ENCODE peak calls at places on chromosome 2, in four cellular contexts. T, M, X and G are unnamed samples. For H3K36me3, the result is how much of the 10 kb centered on the place peaks cover.

GRCh38 chr2:233973786-233974185 is 56.6 kb downstream of the TRPM8 start:
- DNase-seq in X (no peak), M (no peak), T (no peak), G (no peak)

GRCh38 chr2:127584047-127584446 is 48.6 kb downstream of the MYO7B start:
- DNase-seq in M (no peak), X (no peak), T (no peak), G (no peak)

GRCh38 chr2:78061301-78061700 is 539.1 kb upstream of the LRRTM4 start:
- DNase-seq in X (no peak), M (no peak), T (no peak), G (no peak)

GRCh38 chr2:15354596-15355359 is 206.4 kb downstream of the NBAS start:
- DNase-seq in M (no peak), X (no peak), T (no peak), G (no peak)

GRCh38 chr2:160207804-160208661 is 8.0 kb upstream of the ITGB6 start:
- DNase-seq in X (peak), M (peak), T (peak), G (peak)

GRCh38 chr2:121234791-121235190 is 50.2 kb downstream of the TFCP2L1 start:
- DNase-seq in M (no peak), T (no peak), X (no peak), G (no peak)

GRCh38 chr2:64666810-64667438 is 13.2 kb upstream of the SERTAD2 start:
- DNase-seq in T (no peak), X (no peak), M (no peak), G (no peak)

GRCh38 chr2:235204923-235205322 is 253.1 kb downstream of the SH3BP4 start:
- DNase-seq in X (no peak), T (no peak), M (no peak), G (no peak)

GRCh38 chr2:217930783-217931563 is 71.8 kb downstream of the TNS1 start:
- DNase-seq in M (no peak), X (no peak), T (no peak), G (no peak)

GRCh38 chr2:166057363-166058169 is 70.3 kb downstream of the SCN1A start:
- DNase-seq in X (peak), T (peak), M (no peak), G (peak)

GRCh38 chr2:165009466-165009865 is 54.1 kb upstream of the SLC38A11 start:
- DNase-seq in X (peak), T (no peak), M (no peak), G (no peak)

GRCh38 chr2:218438601-218439000 is 19.7 kb downstream of the VIL1 start:
- DNase-seq in X (no peak), M (peak), T (no peak), G (no peak)

GRCh38 chr2:219252900-219253752 is at the start of gene TUBA4B:
- DNase-seq in X (peak), T (no peak), M (peak), G (peak)

GRCh38 chr2:86468162-86469033 is 27.2 kb downstream of the KDM3A start:
- DNase-seq in T (no peak), X (no peak), M (no peak), G (no peak)

GRCh38 chr2:112020561-112020960 is 34.5 kb upstream of the TMEM87B start:
- DNase-seq in M (no peak), T (no peak), X (no peak), G (no peak)

GRCh38 chr2:200741468-200742202 is 70.1 kb upstream of the BZW1 start:
- DNase-seq in M (peak), T (no peak), X (no peak), G (peak)

GRCh38 chr2:95231723-95232122 is 24.4 kb downstream of the ZNF892 start:
- DNase-seq in T (peak), M (peak), X (peak), G (peak)

GRCh38 chr2:217366246-217366645 is 506.4 kb upstream of the TNP1 start:
- DNase-seq in X (no peak), T (no peak), M (no peak), G (no peak)

GRCh38 chr2:121257476-121257831 is 27.5 kb downstream of the TFCP2L1 start:
- DNase-seq in T (no peak), M (no peak), X (no peak), G (no peak)

GRCh38 chr2:128456281-128456680 is 137.6 kb upstream of the HS6ST1 start:
- DNase-seq in M (no peak), X (no peak), T (no peak), G (no peak)

GRCh38 chr2:147345246-147345645 is 499.6 kb upstream of the ACVR2A start:
- DNase-seq in T (peak), M (no peak), X (no peak), G (peak)

GRCh38 chr2:241608881-241609280 is 28.1 kb downstream of the THAP4 start:
- DNase-seq in M (no peak), X (no peak), T (no peak), G (no peak)

GRCh38 chr2:199471443-199472057 is 13.8 kb upstream of the SATB2 start:
- DNase-seq in X (peak), M (peak), T (peak), G (peak)

GRCh38 chr2:239781461-239781860 is 243.7 kb downstream of the NDUFA10 start:
- DNase-seq in T (no peak), M (no peak), X (no peak), G (no peak)

GRCh38 chr2:130814931-130815680 is 21.6 kb upstream of the ARHGEF4 start:
- DNase-seq in M (no peak), X (no peak), T (no peak), G (no peak)

GRCh38 chr2:202135111-202135874 is 62.2 kb downstream of the KIAA2012 start:
- DNase-seq in X (peak), T (peak), M (peak), G (peak)

GRCh38 chr2:184920451-184920965 is 322.2 kb downstream of the ZNF804A start:
- DNase-seq in M (no peak), X (peak), T (peak), G (no peak)

GRCh38 chr2:188902906-188903305 is 71.3 kb upstream of the COL3A1 start:
- DNase-seq in X (peak), M (no peak), T (peak), G (peak)

GRCh38 chr2:22355816-22356433 is 1029.1 kb upstream of the KLHL29 start:
- DNase-seq in X (peak), M (peak), T (peak), G (peak)

GRCh38 chr2:153917570-153917969 is 45.8 kb downstream of the GALNT13 start:
- DNase-seq in X (no peak), T (no peak), M (no peak), G (no peak)

DNA sequence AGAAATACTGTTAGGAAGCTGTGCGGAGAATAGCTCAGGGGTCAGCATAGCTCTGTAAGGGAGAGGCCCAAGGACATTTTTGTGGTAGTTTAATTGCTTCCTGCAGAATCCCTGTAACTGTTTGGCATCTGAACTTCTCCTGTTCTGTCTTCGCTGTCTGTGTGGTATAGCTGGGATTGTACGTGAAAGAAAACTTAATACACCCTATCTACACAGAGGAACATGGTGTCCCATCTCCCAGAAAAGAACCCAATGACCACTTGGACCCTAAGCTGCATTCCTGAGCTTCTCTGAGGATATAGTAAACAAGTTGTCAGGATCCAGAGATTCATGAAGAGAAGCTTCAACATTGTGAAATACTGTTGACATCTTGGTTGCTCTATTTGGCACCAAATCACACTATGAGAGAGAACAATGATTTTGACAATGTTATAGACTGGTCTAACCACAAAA is 81.3 kb downstream of the CDC42EP3 start:
- DNase-seq in T (peak), M (no peak), X (peak), G (peak)
- H3K4me3 ChIP-seq in T (no peak), M (no peak), X (no peak), G (peak)

DNA sequence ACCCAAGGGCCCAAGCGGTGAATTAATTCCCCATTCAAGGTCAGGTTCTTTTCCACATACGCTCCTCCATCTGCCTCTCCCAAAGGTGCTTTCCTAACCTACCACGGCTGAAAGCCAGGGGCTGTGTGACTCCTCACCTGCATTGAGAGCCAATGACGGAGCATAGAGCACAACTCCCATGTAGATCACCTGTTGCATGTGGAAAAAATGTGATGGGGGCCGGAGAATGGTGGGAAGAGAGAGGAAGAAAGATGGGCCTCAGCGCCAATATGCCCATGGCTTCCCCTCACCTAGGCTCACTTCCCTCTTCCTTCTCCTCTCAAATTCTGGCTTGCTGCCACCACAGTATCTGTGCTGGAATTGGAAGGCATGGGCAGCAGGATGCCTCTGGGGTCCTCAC is 5.5 kb upstream of the ATRAID start:
- DNase-seq in M (no peak), T (no peak), X (no peak), G (no peak)
- H3K36me3 ChIP-seq in M (under half), T (under half), X (half or more), G (under half)

DNA sequence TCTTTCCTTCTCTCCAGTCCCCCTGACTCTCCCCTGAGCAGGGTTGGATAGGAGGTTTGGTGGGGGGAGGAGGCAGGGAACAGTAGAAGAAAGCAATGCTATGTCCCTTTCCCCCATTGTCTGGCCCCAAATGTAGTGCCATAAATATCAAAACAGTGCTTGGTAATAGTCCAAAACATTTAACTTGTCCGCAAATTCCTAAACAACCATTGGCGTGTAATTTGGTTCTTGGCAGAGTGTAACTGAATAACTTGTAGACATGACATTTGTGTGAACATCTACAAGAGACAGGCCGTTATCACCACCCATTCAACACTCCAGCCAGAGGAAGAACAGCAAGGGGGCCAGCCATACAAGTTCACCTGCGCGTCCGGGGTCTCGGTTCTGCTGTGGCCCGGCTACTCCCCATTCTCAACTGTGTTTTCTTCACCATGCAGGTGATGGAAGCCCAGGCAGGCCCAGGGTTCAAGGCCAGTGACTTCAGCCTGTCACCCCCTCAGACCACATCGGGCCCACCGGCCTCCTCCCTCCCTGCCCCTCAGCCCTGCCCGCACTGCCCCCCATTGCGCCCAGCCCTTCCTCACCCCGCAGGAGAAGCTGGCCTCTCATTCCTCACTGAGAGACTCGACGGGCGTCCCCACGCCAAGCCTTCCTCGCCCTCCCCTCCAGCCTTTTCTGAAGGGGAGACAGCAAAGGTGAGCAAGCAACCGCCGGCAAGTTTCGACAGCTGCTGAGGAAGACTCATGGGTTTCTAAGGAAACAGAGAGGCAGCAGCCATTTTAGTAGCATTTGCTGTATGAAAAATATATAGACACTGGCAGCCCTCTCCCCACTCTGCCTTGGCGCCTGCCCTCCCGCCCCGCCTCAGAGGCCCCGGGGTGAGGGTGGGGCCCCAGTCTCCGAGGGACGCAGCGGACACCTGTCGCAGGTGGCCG is 667 bp upstream of the RAPGEF4 start:
- DNase-seq in X (no peak), T (peak), M (no peak), G (no peak)
- H3K4me3 ChIP-seq in X (peak), T (peak), M (peak), G (peak)

GRCh38 chr2:169619946-169620345 is 35.8 kb downstream of the PPIG start:
- DNase-seq in T (no peak), X (no peak), M (no peak), G (no peak)

GRCh38 chr2:169623224-169623623 is 39.1 kb downstream of the PPIG start:
- DNase-seq in M (no peak), T (no peak), X (no peak), G (no peak)

GRCh38 chr2:169620509-169620908 is 36.4 kb downstream of the PPIG start:
- DNase-seq in X (no peak), T (no peak), M (no peak), G (no peak)

DNA sequence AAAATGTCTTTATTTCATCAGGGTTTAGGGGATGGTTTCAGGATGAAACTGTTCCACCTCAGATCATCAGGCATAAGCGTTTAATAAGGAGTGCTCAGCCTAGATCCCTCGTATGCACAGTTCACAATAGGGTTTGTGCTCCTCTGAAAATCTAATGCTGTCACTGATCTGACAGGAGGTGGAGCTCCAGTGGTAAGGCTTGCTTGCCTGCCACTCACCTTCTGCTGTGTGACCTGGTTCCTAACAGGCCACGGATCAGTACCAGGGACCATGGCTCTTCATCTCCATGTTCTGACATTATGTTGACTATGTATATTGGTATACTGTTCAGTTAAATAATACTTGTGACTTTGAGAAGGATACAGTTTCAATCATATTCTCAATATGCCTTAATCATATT is 41.6 kb downstream of the PPIG start:
- DNase-seq in X (no peak), M (no peak), T (no peak), G (no peak)
- H3K36me3 ChIP-seq in X (under half), M (under half), T (under half), G (under half)